ENCODE peak calls at places on chromosomes 7 and 10, in eight cellular contexts. S is left cardiac atrium; H is aorta; Q is effector memory CD8-positive, alpha-beta T cell; A is GM13977; B is CD4-positive, alpha-beta T cell; F is CD8-positive, alpha-beta memory T cell; V is epithelial cell of esophagus. K is an unnamed sample.

GRCh38 chr10:1643161-1643910 is 94.0 kb downstream of the ADARB2 start:
- DNase-seq in S (no peak), H (no peak), A (peak; percentile 56), V (peak; percentile 9), F (no peak), Q (no peak), B (no peak), K (peak; percentile 76)

GRCh38 chr10:80172896-80173295 is 32.4 kb downstream of the ANXA11 start:
- DNase-seq in Q (no peak), S (peak; percentile 25), B (no peak), F (no peak), H (no peak), A (no peak), V (peak; percentile 45), K (no peak)

GRCh38 chr7:134532155-134533089 is 5.1 kb downstream of the AKR1B10 start:
- DNase-seq in V (peak; percentile 92), Q (no peak), H (no peak), B (no peak), S (no peak), F (no peak), A (no peak), K (no peak)

GRCh38 chr7:84092207-84092606 is 102.4 kb downstream of the SEMA3A start:
- DNase-seq in Q (no peak), A (no peak), B (no peak), S (no peak), F (no peak), V (peak; percentile 33), H (no peak), K (no peak)

GRCh38 chr10:127354992-127355391 is 158.6 kb upstream of the INSYN2A start:
- DNase-seq in S (no peak), H (no peak), F (no peak), A (no peak), Q (no peak), V (no peak), B (no peak), K (no peak)

GRCh38 chr7:5854738-5855137 is 25.9 kb upstream of the OCM start:
- DNase-seq in S (no peak), A (no peak), V (no peak), F (no peak), H (no peak), B (no peak), Q (no peak), K (no peak)

GRCh38 chr7:127717502-127718125 is 65.6 kb downstream of the SND1 start:
- DNase-seq in Q (no peak), S (no peak), H (no peak), A (peak; percentile 14), B (no peak), F (no peak), V (peak; percentile 38), K (no peak)

GRCh38 chr10:53836638-53837037 is 964.4 kb downstream of the PCDH15 start:
- DNase-seq in Q (no peak), B (no peak), F (no peak), S (no peak), H (no peak), A (no peak), V (peak; percentile 75), K (no peak)

GRCh38 chr7:91276909-91277308 is 12.7 kb downstream of the FZD1 start:
- DNase-seq in F (no peak), Q (no peak), B (no peak), A (no peak), H (no peak), V (no peak), S (no peak), K (no peak)

GRCh38 chr7:140594131-140594691 is 46.4 kb downstream of the DENND2A start:
- DNase-seq in B (no peak), V (no peak), H (no peak), Q (no peak), A (no peak), S (peak; percentile 38), F (no peak), K (no peak)

GRCh38 chr7:50068026-50068425 is 25.0 kb downstream of the ZPBP start:
- DNase-seq in H (no peak), V (peak; percentile 50), F (no peak), B (no peak), A (no peak), S (no peak), Q (no peak), K (no peak)

GRCh38 chr7:74039337-74039736 is 11.4 kb downstream of the ELN start:
- DNase-seq in H (no peak), S (no peak), F (no peak), Q (no peak), V (peak; percentile 10), A (no peak), B (no peak), K (no peak)

GRCh38 chr10:21516270-21517131 is 9.0 kb downstream of the SKIDA1 start:
- DNase-seq in H (peak; percentile 88), S (peak; percentile 74), Q (peak; percentile 42), F (peak; percentile 42), A (peak; percentile 78), V (peak; percentile 80), B (peak; percentile 54), K (peak; percentile 87)

GRCh38 chr10:18362892-18363291 is 222.7 kb downstream of the CACNB2 start:
- DNase-seq in B (no peak), S (no peak), A (no peak), Q (no peak), H (no peak), F (no peak), V (no peak), K (no peak)

GRCh38 chr10:123648595-123648994 is 17.6 kb upstream of the GPR26 start:
- DNase-seq in A (no peak), H (no peak), V (no peak), B (no peak), F (no peak), Q (no peak), S (no peak), K (no peak)

GRCh38 chr10:88934900-88935672 is 17.5 kb downstream of the ACTA2 start:
- DNase-seq in H (no peak), V (peak; percentile 89), Q (peak; percentile 66), A (peak; percentile 31), F (peak; percentile 70), B (peak; percentile 68), S (peak; percentile 76), K (peak; percentile 89)

GRCh38 chr10:110269641-110270318 is 34.9 kb downstream of the SMNDC1 start:
- DNase-seq in V (no peak), Q (no peak), F (peak; percentile 25), A (peak; percentile 12), H (no peak), B (no peak), S (peak; percentile 24), K (peak; percentile 24)

GRCh38 chr10:110556993-110557601 is 10.4 kb upstream of the SMC3 start:
- DNase-seq in F (peak; percentile 53), A (peak; percentile 52), H (no peak), S (peak; percentile 55), V (peak; percentile 61), Q (peak; percentile 62), B (peak; percentile 63), K (peak; percentile 44)

GRCh38 chr10:133324198-133324792 is 12.4 kb downstream of the CALY start:
- DNase-seq in B (peak; percentile 56), V (peak; percentile 59), A (peak; percentile 79), Q (no peak), H (no peak), F (peak; percentile 55), S (no peak), K (peak; percentile 86)

GRCh38 chr7:6725003-6725402 is 18.3 kb upstream of the ZNF12 start:
- DNase-seq in Q (no peak), A (peak; percentile 78), V (no peak), S (no peak), H (no peak), B (no peak), F (no peak), K (no peak)

GRCh38 chr7:89621925-89622641 is 532.2 kb upstream of the STEAP1 start:
- DNase-seq in B (no peak), S (no peak), Q (no peak), H (peak; percentile 66), F (no peak), V (no peak), A (no peak), K (no peak)

GRCh38 chr10:95837783-95838182 is 70.0 kb upstream of the CC2D2B start:
- DNase-seq in A (no peak), F (no peak), S (no peak), H (no peak), V (no peak), Q (no peak), B (no peak), K (no peak)

GRCh38 chr7:112898432-112899290 is 108.5 kb upstream of the TMEM168 start:
- DNase-seq in F (peak; percentile 18), B (no peak), H (no peak), V (peak; percentile 77), A (peak; percentile 39), Q (peak; percentile 33), S (no peak), K (peak; percentile 73)

GRCh38 chr7:4634166-4634565 is 47.9 kb upstream of the FOXK1 start:
- DNase-seq in B (no peak), F (no peak), V (peak; percentile 84), A (no peak), H (no peak), S (no peak), Q (no peak), K (no peak)

GRCh38 chr7:73528204-73528603 is 6.1 kb upstream of the BAZ1B start:
- DNase-seq in Q (no peak), A (no peak), V (peak; percentile 29), F (no peak), S (no peak), H (peak; percentile 34), B (no peak), K (no peak)

GRCh38 chr7:44979481-44980392 is 922 bp upstream of the MYO1G start:
- DNase-seq in B (no peak), A (no peak), F (no peak), Q (no peak), V (peak; percentile 52), H (peak; percentile 46), S (no peak), K (no peak)

K was measured in hepatocyte.